ENCODE peak calls at places on chromosomes 4 and X, in nine cellular contexts. U is endodermal cell, K is cardiac muscle cell, W is uterus, X is NCI-H2081, C is ureter, Z is hepatocyte, I is mammary epithelial cell, G is NCI-H82. Q is an unnamed sample.
A peak's percentile ranks its signal among the peaks of the same experiment; 100 is the strongest.

GRCh38 chr4:17771284-17771908 is 10.0 kb downstream of the FAM184B start:
- DNase-seq in K (peak; percentile 67), C (no peak), G (peak; percentile 16), W (no peak), I (peak; percentile 79), Z (no peak), X (no peak), U (no peak), Q (no peak)

GRCh38 chr4:152247271-152247975 is 288.5 kb downstream of the FBXW7 start:
- DNase-seq in G (no peak), I (no peak), U (peak; percentile 65), W (no peak), K (no peak), Z (peak; percentile 22), X (no peak), C (no peak), Q (no peak)

GRCh38 chr4:186169942-186170802 is 21.2 kb upstream of the CYP4V2 start:
- DNase-seq in G (no peak), U (no peak), I (no peak), W (no peak), C (no peak), X (no peak), K (no peak), Z (peak; percentile 3), Q (no peak)

GRCh38 chr4:38739438-38739837 is 43.4 kb downstream of the TLR10 start:
- DNase-seq in U (no peak), K (no peak), I (no peak), Z (no peak), X (no peak), C (no peak), W (no peak), G (no peak), Q (no peak)

GRCh38 chrX:131734621-131735020 is 190.7 kb downstream of the OR13H1 start:
- DNase-seq in C (peak; percentile 88), I (peak; percentile 36), W (peak; percentile 87), G (no peak), Z (no peak), U (no peak), X (peak; percentile 36), K (no peak), Q (no peak)

GRCh38 chr4:69910016-69910782 is 20.7 kb upstream of the CSN1S1 start:
- DNase-seq in X (no peak), U (no peak), W (no peak), Z (no peak), K (no peak), C (no peak), I (no peak), G (no peak), Q (peak; percentile 93)

GRCh38 chrX:1577845-1578244 is 13.6 kb upstream of the AKAP17A start:
- DNase-seq in U (no peak), G (no peak), Z (no peak), I (no peak), C (peak; percentile 2), X (no peak), W (no peak), K (no peak), Q (no peak)

GRCh38 chr4:168440442-168441264 is 39.6 kb downstream of the DDX60L start:
- DNase-seq in U (no peak), W (no peak), Z (peak; percentile 51), K (no peak), C (no peak), G (no peak), X (no peak), I (peak; percentile 62), Q (peak; percentile 63)

GRCh38 chr4:8547108-8547911 is 32.9 kb upstream of the GPR78 start:
- DNase-seq in Z (no peak), I (peak; percentile 82), X (no peak), C (no peak), G (peak; percentile 26), W (no peak), K (no peak), U (peak; percentile 79), Q (peak; percentile 60)

GRCh38 chrX:40174594-40175415 is 77.0 kb upstream of the BCOR start:
- DNase-seq in C (peak; percentile 58), I (no peak), U (peak; percentile 59), X (peak; percentile 78), K (peak; percentile 82), Z (peak; percentile 82), G (peak; percentile 78), W (peak; percentile 56), Q (peak; percentile 68)

GRCh38 chr4:2662598-2662997 is 93.5 kb downstream of the TNIP2 start:
- DNase-seq in U (no peak), X (no peak), G (no peak), I (peak; percentile 52), C (no peak), Z (no peak), W (no peak), K (no peak), Q (peak; percentile 91)

Q was measured in choroid plexus epithelial cell.